ENCODE peak calls at places on chromosomes 2 and 18, in nine cellular contexts. P is choroid plexus epithelial cell, J is NCI-H510A treated with DMSO at 0.1 percent for 48 hours, Z is NCI-H1417, C is T-helper 17 cell, T is M059J, Y is MV-4-11, N is Right ventricle myocardium superior, X is kidney epithelial cell. H is an unnamed sample.

GRCh38 chr2:216504376-216504762 is 5.7 kb downstream of the RPL37A start:
- DNase-seq in J (no peak), P (no peak), Z (no peak), T (no peak), X (no peak), C (no peak), Y (no peak), N (no peak), H (no peak)

GRCh38 chr2:45027051-45027450 is 17.8 kb upstream of the SIX2 start:
- DNase-seq in N (no peak), J (no peak), Z (no peak), Y (no peak), X (no peak), P (no peak), C (no peak), T (peak), H (no peak)

GRCh38 chr2:105432749-105433148 is 33.9 kb upstream of the FHL2 start:
- DNase-seq in Z (no peak), T (no peak), X (no peak), C (no peak), N (no peak), J (no peak), P (peak), Y (no peak), H (peak)

GRCh38 chr18:44594779-44595467 is 85.8 kb upstream of the SETBP1 start:
- DNase-seq in Y (no peak), T (peak), X (no peak), J (no peak), C (no peak), P (peak), Z (no peak), N (no peak), H (peak)

GRCh38 chr2:215973954-215974699 is 39.2 kb downstream of the MREG start:
- DNase-seq in Y (peak), X (peak), Z (peak), C (no peak), P (peak), N (no peak), J (no peak), T (peak), H (peak)

GRCh38 chr2:133570547-133570946 is 2.3 kb upstream of the NCKAP5 start:
- DNase-seq in C (no peak), X (no peak), J (no peak), T (no peak), Y (no peak), P (no peak), N (no peak), Z (no peak), H (no peak)

GRCh38 chr2:43239981-43240761 is 13.8 kb upstream of the ZFP36L2 start:
- DNase-seq in N (no peak), Y (peak), Z (no peak), X (no peak), C (no peak), J (no peak), P (no peak), T (no peak), H (no peak)

GRCh38 chr18:74596959-74597661 is 560 bp upstream of the ZNF407 start:
- DNase-seq in Z (peak), J (peak), T (peak), X (no peak), Y (peak), P (peak), N (peak), C (peak), H (peak)

GRCh38 chr2:63679252-63679850 is 90.6 kb downstream of the MDH1 start:
- DNase-seq in J (no peak), X (no peak), P (no peak), Z (no peak), N (no peak), C (no peak), T (peak), Y (no peak), H (no peak)

GRCh38 chr2:68828887-68829708 is 42.1 kb downstream of the BMP10 start:
- DNase-seq in Z (no peak), X (peak), P (peak), C (peak), T (peak), Y (peak), N (peak), J (no peak), H (peak)

GRCh38 chr18:5469340-5469739 is 74.5 kb downstream of the EPB41L3 start:
- DNase-seq in T (no peak), J (no peak), N (no peak), C (no peak), Y (no peak), Z (no peak), X (no peak), P (no peak), H (no peak)

GRCh38 chr2:96084006-96084857 is 32.1 kb downstream of the ADRA2B start:
- DNase-seq in T (no peak), N (no peak), Z (no peak), C (no peak), J (no peak), P (no peak), Y (no peak), X (no peak), H (no peak)

GRCh38 chr2:168452781-168453180 is 3.3 kb upstream of the CERS6 start:
- DNase-seq in C (no peak), T (no peak), J (no peak), Y (no peak), P (no peak), Z (no peak), X (no peak), N (no peak), H (no peak)

GRCh38 chr2:86518498-86518897 is 44.7 kb downstream of the CHMP3 start:
- DNase-seq in X (no peak), T (peak), N (no peak), C (no peak), J (no peak), Z (peak), P (peak), Y (no peak), H (peak)

GRCh38 chr2:233489666-233490065 is 76.9 kb downstream of the USP40 start:
- DNase-seq in T (no peak), X (no peak), P (peak), J (no peak), Z (no peak), N (no peak), C (no peak), Y (no peak), H (no peak)

H was measured in fibroblast of villous mesenchyme.